ENCODE peak calls at places on chromosomes 2 and 18, in six cellular contexts. Q is SK-N-SH, H is K562, I is HepG2, S is GM12878, J is GM23338. B is an unnamed sample.

GRCh38 chr2:160418853-160419252 is 74.8 kb downstream of the RBMS1 start:
- DNase-seq in J (no peak), H (no peak), I (no peak), Q (no peak), S (no peak), B (no peak)

GRCh38 chr18:54852780-54853675 is 24.8 kb downstream of the RAB27B start:
- DNase-seq in I (no peak), Q (no peak), S (no peak), H (no peak), J (no peak), B (no peak)

GRCh38 chr2:50648031-50648430 is 383.9 kb downstream of the NRXN1 start:
- DNase-seq in I (no peak), H (no peak), J (no peak), S (no peak), Q (no peak), B (no peak)

GRCh38 chr18:5630057-5630765 is 86.4 kb upstream of the EPB41L3 start:
- DNase-seq in Q (peak), S (no peak), H (peak), I (no peak), J (peak), B (no peak)

GRCh38 chr18:49728542-49728941 is 84.8 kb downstream of the ACAA2 start:
- DNase-seq in H (peak), I (peak), Q (peak), S (no peak), J (peak), B (peak)

GRCh38 chr2:127561371-127561770 is 25.9 kb downstream of the MYO7B start:
- DNase-seq in J (no peak), Q (no peak), I (no peak), H (no peak), S (no peak), B (no peak)

GRCh38 chr2:122670932-122671331 is 915.5 kb downstream of the TSN start:
- DNase-seq in S (no peak), J (no peak), I (no peak), H (no peak), Q (no peak), B (no peak)

GRCh38 chr18:7601249-7601620 is 34.1 kb downstream of the PTPRM start:
- DNase-seq in J (peak), I (no peak), S (no peak), H (no peak), Q (no peak), B (no peak)

GRCh38 chr2:189273734-189274133 is 94.2 kb upstream of the COL5A2 start:
- DNase-seq in S (no peak), J (no peak), H (no peak), Q (no peak), I (no peak), B (no peak)

GRCh38 chr2:189274412-189274811 is 94.9 kb upstream of the COL5A2 start:
- DNase-seq in Q (no peak), J (no peak), H (no peak), S (no peak), I (no peak), B (no peak)

GRCh38 chr2:189281151-189281550 is 101.6 kb upstream of the COL5A2 start:
- DNase-seq in S (no peak), J (no peak), I (no peak), H (no peak), Q (no peak), B (no peak)

GRCh38 chr2:189276277-189276676 is 96.7 kb upstream of the COL5A2 start:
- DNase-seq in I (no peak), Q (no peak), H (no peak), S (no peak), J (no peak), B (no peak)
- H2AFZ ChIP-seq in I (no peak), Q (peak), H (no peak), S (no peak), J (no peak), B (no peak)

DNA sequence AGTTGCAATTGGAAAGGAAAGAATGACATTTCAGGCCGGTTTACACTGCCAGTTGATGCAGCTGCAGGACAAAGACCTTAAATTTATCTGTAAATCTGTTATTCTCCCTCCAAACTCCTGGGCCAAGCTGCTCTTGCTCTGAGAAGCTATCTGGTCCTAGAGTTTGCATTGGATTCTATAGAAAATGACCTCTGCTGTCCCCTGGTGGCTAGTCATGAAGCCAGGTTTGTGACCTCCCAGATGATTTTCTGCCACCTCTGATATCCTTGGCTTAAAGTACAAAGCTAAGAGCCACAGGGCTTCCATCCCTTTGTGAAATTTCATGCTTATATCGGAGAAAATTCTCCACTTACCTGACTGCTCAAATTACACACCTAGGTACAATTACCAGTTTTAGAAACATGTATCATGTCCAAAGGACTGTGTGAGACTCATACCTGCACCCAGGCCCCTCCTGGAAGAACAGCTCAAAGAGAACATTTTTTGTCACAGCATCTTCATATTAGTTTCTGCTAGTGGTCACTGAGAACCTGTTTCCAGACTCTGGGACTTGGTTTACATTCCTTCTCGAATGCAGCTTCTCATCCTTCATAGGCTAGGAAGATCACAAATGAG is 28.9 kb upstream of the IER3IP1 start:
- DNase-seq in Q (peak), S (no peak), I (peak), J (peak), H (peak), B (peak)
- TF ChIP-seq REST in Q (no peak), S (no peak), I (no peak), J (no peak), H (no peak), B (no peak)

GRCh38 chr2:27095745-27096651 is 9.4 kb downstream of the KHK start:
- DNase-seq in Q (peak), I (peak), J (peak), H (peak), S (no peak), B (no peak)
- TF ChIP-seq POLR2AphosphoS5 in Q (peak), I (peak), J (peak), H (no peak), S (no peak), B (peak)

DNA sequence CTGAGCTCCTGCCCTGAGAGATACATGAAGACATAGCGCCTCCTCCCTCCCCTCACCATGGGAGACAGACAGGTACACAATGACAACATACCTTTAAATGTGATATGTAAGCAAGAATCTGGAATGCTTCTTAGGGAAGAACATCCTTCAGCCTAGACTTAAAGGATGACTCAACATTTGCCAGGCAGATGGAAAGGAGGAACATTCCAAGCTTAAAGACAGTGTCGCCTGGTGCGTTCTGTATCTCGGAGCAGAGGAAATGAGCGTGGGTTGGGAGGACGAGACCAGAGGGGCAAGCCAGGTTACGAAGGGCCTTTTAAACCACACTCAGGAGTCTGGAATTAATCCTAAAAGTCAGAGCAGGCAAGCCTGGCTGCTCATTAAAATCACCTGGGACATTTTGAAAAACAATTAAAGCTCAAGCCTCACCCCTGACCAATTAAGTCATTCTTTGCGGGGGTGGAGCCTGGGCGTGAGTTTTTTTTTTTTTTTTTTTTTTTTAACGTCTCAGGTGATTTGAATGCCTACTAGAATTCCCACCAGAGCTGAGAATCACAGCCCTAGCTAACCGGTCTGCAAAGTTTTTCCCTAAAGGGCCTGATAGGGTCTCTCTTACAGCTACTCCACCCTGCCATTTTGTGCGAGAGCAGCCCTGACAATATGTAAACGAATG is 131.2 kb upstream of the SEC11C start:
- DNase-seq in S (no peak), Q (no peak), I (no peak), J (peak), H (no peak), B (peak)
- H2AFZ ChIP-seq in S (no peak), Q (peak), I (no peak), J (no peak), H (no peak), B (peak)

GRCh38 chr18:63511285-63511684 is 30.9 kb upstream of the SERPINB12 start:
- DNase-seq in I (peak), Q (peak), J (peak), H (no peak), S (no peak), B (peak)
- TF ChIP-seq REST in I (no peak), Q (no peak), J (no peak), H (no peak), S (no peak), B (no peak)

DNA sequence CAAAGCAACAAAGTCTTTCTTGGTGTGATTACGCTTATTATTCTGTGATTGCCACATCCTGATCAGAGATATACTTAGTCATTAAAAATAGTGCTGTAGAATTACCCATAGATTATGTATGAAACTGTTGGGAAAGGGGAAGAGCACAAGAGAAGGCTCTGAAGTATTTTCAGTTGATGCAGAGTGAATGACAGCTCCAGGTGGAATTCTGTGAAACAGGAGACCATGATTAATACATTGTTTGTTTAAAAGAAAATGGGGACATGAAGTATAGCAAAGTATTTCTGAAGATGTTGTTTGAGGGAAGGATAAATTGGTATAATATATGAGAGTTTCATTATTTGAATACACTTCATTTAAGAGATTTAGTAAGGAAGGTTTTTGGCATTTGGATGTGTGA is 307.6 kb upstream of the CDH20 start:
- DNase-seq in I (no peak), H (no peak), S (no peak), J (no peak), Q (no peak), B (no peak)
- TF ChIP-seq POLR2AphosphoS5 in I (no peak), H (no peak), S (no peak), J (no peak), Q (no peak), B (no peak)

DNA sequence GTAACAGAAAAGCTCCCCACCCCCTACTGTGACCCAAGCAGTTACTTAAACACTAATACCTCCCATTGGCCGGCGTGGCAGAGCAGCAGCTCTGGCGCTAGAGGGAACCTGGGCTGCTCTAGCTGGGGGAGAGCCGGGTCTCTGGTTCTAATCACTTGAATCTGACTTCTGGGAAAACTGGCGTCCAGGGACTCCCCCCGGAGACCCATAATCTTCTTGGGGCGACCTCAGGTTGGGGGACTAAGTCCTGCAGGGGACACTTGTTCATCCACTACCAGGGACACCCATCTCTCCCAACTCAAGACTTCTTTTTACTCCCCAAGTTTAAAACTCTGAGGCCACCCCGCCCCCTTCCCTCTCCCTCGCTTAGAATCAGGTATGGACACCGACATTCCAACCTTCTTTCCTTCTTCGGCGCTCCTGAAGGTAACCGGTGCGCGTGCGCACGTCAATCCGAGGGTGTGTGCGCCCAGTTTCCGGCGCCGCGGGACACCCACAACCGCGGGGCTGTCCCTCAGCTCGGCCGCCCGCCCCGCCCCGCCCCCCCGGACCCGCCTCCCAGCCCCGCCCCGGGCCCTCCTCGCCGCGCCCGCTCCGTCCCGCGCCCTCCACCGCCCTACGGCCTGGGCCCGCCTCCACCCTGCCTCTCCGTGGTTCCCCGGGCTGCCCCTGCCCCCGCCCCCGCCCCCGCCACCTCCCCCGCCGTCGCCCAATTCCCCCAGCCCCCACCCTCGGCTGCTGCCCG is at the start of gene ERICH2:
- DNase-seq in I (peak), Q (peak), H (peak), S (no peak), J (peak), B (peak)
- H2AFZ ChIP-seq in I (peak), Q (peak), H (peak), S (peak), J (peak), B (peak)